ENCODE peak calls at places on chromosome 7, in ten cellular contexts. A, F, K, T, D, U, C, V, Z and R are unnamed samples.

GRCh38 chr7:94451276-94451675 is 56.6 kb downstream of the COL1A2 start:
- DNase-seq in A (no peak), F (no peak), K (no peak), T (no peak), D (no peak), U (peak), C (no peak), V (no peak), Z (no peak), R (no peak)

GRCh38 chr7:101586971-101587370 is 42.1 kb downstream of the MYL10 start:
- DNase-seq in A (no peak), F (no peak), K (no peak), T (no peak), D (no peak), U (no peak), C (no peak), V (no peak), Z (no peak), R (no peak)

GRCh38 chr7:17298102-17298839 is at the start of gene AHR:
- DNase-seq in A (peak), F (peak), K (peak), T (peak), D (peak), U (peak), C (peak), V (peak), Z (peak), R (peak)

GRCh38 chr7:1289681-1290261 is 57.1 kb downstream of the UNCX start:
- DNase-seq in A (no peak), F (peak), K (no peak), T (no peak), D (no peak), U (peak), C (peak), V (no peak), Z (no peak), R (no peak)

GRCh38 chr7:135901585-135902540 is 75.3 kb downstream of the MTPN start:
- DNase-seq in A (no peak), F (no peak), K (no peak), T (no peak), D (no peak), U (no peak), C (no peak), V (no peak), Z (no peak), R (no peak)

GRCh38 chr7:6419310-6419773 is 28.4 kb downstream of the DAGLB start:
- DNase-seq in A (no peak), F (no peak), K (no peak), T (no peak), D (no peak), U (no peak), C (no peak), V (no peak), Z (peak), R (no peak)

GRCh38 chr7:7103343-7104313 is 78.7 kb upstream of the C1GALT1 start:
- DNase-seq in A (no peak), F (peak), K (peak), T (peak), D (no peak), U (no peak), C (peak), V (peak), Z (no peak), R (no peak)

GRCh38 chr7:42262907-42263466 is 26.0 kb upstream of the GLI3 start:
- DNase-seq in A (no peak), F (no peak), K (peak), T (no peak), D (no peak), U (peak), C (peak), V (peak), Z (no peak), R (no peak)

GRCh38 chr7:149154021-149154420 is 6.8 kb downstream of the ZNF398 start:
- DNase-seq in A (no peak), F (no peak), K (no peak), T (no peak), D (no peak), U (no peak), C (no peak), V (no peak), Z (no peak), R (no peak)